ENCODE peak calls at places on chromosomes 3 and 15, in eight cellular contexts. P, K, M, J, A, X, L and Y are unnamed samples.

GRCh38 chr3:189779166-189779565 is 148.0 kb downstream of the TP63 start:
- DNase-seq in P (no peak), K (no peak), M (no peak), J (no peak), A (no peak), X (no peak), L (no peak), Y (no peak)

GRCh38 chr3:52288674-52289073 is 1.0 kb downstream of the GLYCTK start:
- DNase-seq in P (no peak), K (no peak), M (no peak), J (no peak), A (no peak), X (no peak), L (peak), Y (no peak)

GRCh38 chr3:197002701-197003454 is 26.7 kb downstream of the MELTF start:
- DNase-seq in P (peak), K (peak), M (no peak), J (peak), A (peak), X (peak), L (peak), Y (peak)

GRCh38 chr3:24139463-24140412 is 194.7 kb downstream of the NR1D2 start:
- DNase-seq in P (no peak), K (no peak), M (no peak), J (no peak), A (no peak), X (no peak), L (no peak), Y (no peak)

GRCh38 chr15:99686290-99686689 is 46.9 kb downstream of the LYSMD4 start:
- DNase-seq in P (no peak), K (no peak), M (no peak), J (no peak), A (no peak), X (no peak), L (no peak), Y (no peak)

GRCh38 chr3:149332781-149333517 is 487 bp downstream of the TM4SF18 start:
- DNase-seq in P (no peak), K (no peak), M (no peak), J (no peak), A (no peak), X (no peak), L (no peak), Y (no peak)

GRCh38 chr3:43041517-43041916 is 62.4 kb downstream of the GASK1A start:
- DNase-seq in P (no peak), K (no peak), M (no peak), J (no peak), A (no peak), X (no peak), L (no peak), Y (no peak)

GRCh38 chr3:44343421-44343820 is 4.9 kb downstream of the TCAIM start:
- DNase-seq in P (no peak), K (no peak), M (no peak), J (no peak), A (no peak), X (no peak), L (no peak), Y (no peak)

GRCh38 chr15:29183071-29183831 is 86.4 kb downstream of the NSMCE3 start:
- DNase-seq in P (no peak), K (no peak), M (peak), J (no peak), A (no peak), X (no peak), L (no peak), Y (no peak)

GRCh38 chr3:134134240-134134639 is 104.5 kb upstream of the SLCO2A1 start:
- DNase-seq in P (no peak), K (no peak), M (no peak), J (no peak), A (no peak), X (no peak), L (no peak), Y (no peak)

GRCh38 chr3:134326760-134327593 is 47.3 kb downstream of the AMOTL2 start:
- DNase-seq in P (peak), K (peak), M (peak), J (no peak), A (no peak), X (peak), L (no peak), Y (peak)

GRCh38 chr3:65550137-65550536 is 488.6 kb downstream of the MAGI1 start:
- DNase-seq in P (peak), K (no peak), M (no peak), J (no peak), A (no peak), X (no peak), L (no peak), Y (no peak)

GRCh38 chr3:32934150-32934742 is 17.2 kb upstream of the CCR4 start:
- DNase-seq in P (peak), K (peak), M (no peak), J (no peak), A (no peak), X (no peak), L (peak), Y (peak)

GRCh38 chr3:120420855-120421570 is 29.8 kb downstream of the FSTL1 start:
- DNase-seq in P (peak), K (no peak), M (no peak), J (no peak), A (no peak), X (peak), L (no peak), Y (no peak)

GRCh38 chr3:197749315-197749600 is 425 bp upstream of the FYTTD1 start:
- DNase-seq in P (peak), K (no peak), M (no peak), J (peak), A (no peak), X (peak), L (no peak), Y (no peak)

GRCh38 chr3:42852443-42852842 is 23.2 kb downstream of the CYP8B1 start:
- DNase-seq in P (no peak), K (no peak), M (no peak), J (peak), A (no peak), X (no peak), L (no peak), Y (no peak)

GRCh38 chr15:55546718-55547117 is 38.7 kb upstream of the DNAAF4 start:
- DNase-seq in P (no peak), K (no peak), M (no peak), J (no peak), A (no peak), X (peak), L (no peak), Y (peak)

GRCh38 chr3:176920806-176921205 is 276.5 kb downstream of the TBL1XR1 start:
- DNase-seq in P (no peak), K (no peak), M (no peak), J (no peak), A (no peak), X (no peak), L (no peak), Y (no peak)

GRCh38 chr3:175200391-175200790 is 341.3 kb downstream of the NAALADL2 start:
- DNase-seq in P (no peak), K (no peak), M (no peak), J (no peak), A (no peak), X (peak), L (no peak), Y (no peak)

GRCh38 chr3:51568041-51568440 is 29.5 kb downstream of the RAD54L2 start:
- DNase-seq in P (no peak), K (no peak), M (no peak), J (no peak), A (no peak), X (no peak), L (no peak), Y (no peak)

GRCh38 chr3:53750253-53751210 is 95.7 kb downstream of the CHDH start:
- DNase-seq in P (no peak), K (no peak), M (no peak), J (no peak), A (no peak), X (no peak), L (no peak), Y (no peak)

GRCh38 chr3:137105277-137105977 is 147.6 kb downstream of the IL20RB start:
- DNase-seq in P (peak), K (peak), M (peak), J (peak), A (no peak), X (peak), L (no peak), Y (peak)

GRCh38 chr3:107985496-107985895 is 105.3 kb downstream of the CD47 start:
- DNase-seq in P (no peak), K (no peak), M (no peak), J (no peak), A (no peak), X (no peak), L (no peak), Y (no peak)

GRCh38 chr15:53072077-53072476 is 281.9 kb upstream of the ONECUT1 start:
- DNase-seq in P (peak), K (peak), M (no peak), J (no peak), A (no peak), X (peak), L (no peak), Y (peak)

GRCh38 chr15:101295607-101296225 is 668 bp upstream of the SNRPA1 start:
- DNase-seq in P (no peak), K (no peak), M (no peak), J (no peak), A (no peak), X (peak), L (no peak), Y (no peak)

GRCh38 chr3:106421928-106422327 is 553.1 kb upstream of the CBLB start:
- DNase-seq in P (no peak), K (no peak), M (no peak), J (no peak), A (no peak), X (peak), L (no peak), Y (no peak)

GRCh38 chr15:72155021-72155621 is 36.9 kb downstream of the SENP8 start:
- DNase-seq in P (peak), K (no peak), M (no peak), J (no peak), A (peak), X (peak), L (peak), Y (peak)

GRCh38 chr3:125141596-125142417 is 70.7 kb downstream of the SLC12A8 start:
- DNase-seq in P (peak), K (no peak), M (no peak), J (no peak), A (peak), X (no peak), L (peak), Y (no peak)

GRCh38 chr3:70982700-70983140 is 600.8 kb downstream of the FOXP1 start:
- DNase-seq in P (no peak), K (no peak), M (no peak), J (no peak), A (peak), X (peak), L (no peak), Y (peak)

GRCh38 chr15:30670056-30670455 is 44.1 kb downstream of the ARHGAP11B start:
- DNase-seq in P (no peak), K (no peak), M (no peak), J (no peak), A (no peak), X (no peak), L (no peak), Y (no peak)

GRCh38 chr15:91864669-91865068 is 11.2 kb downstream of the SLCO3A1 start:
- DNase-seq in P (peak), K (no peak), M (no peak), J (no peak), A (no peak), X (no peak), L (no peak), Y (no peak)

GRCh38 chr3:141418751-141419150 is 50.4 kb downstream of the ZBTB38 start:
- DNase-seq in P (no peak), K (no peak), M (no peak), J (no peak), A (no peak), X (no peak), L (no peak), Y (no peak)

DNA sequence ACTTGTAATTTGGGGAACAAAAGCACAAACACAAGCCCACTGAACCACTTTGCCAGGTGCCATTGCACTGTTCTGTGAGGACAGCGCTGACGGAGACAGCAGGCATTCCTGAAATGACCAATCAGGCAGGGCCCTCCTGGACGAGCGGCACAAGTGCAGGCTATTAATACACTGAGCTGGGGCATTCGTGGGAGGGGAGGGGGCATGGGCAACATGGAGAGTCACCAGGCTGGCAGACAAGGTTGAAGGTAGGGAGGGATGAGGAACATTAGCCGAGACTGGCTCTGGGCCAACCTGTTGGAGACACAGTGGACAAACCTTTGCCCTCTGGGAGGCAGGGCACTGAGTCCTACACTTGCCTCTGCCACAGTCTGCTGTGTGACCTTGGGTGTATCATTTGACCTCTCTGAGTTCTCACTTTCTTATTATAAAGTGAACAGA is 45.6 kb downstream of the NOX5 start:
- DNase-seq in P (peak), K (no peak), M (no peak), J (no peak), A (peak), X (no peak), L (peak), Y (no peak)
- TF ChIP-seq CTCF in P (no peak), K (no peak), M (no peak), J (no peak), A (no peak), X (no peak), L (no peak), Y (no peak)

GRCh38 chr15:80982205-80982604 is 7.4 kb downstream of the MESD start:
- DNase-seq in P (no peak), K (no peak), M (no peak), J (no peak), A (no peak), X (no peak), L (no peak), Y (no peak)
- TF ChIP-seq CTCF in P (no peak), K (no peak), M (peak), J (peak), A (no peak), X (no peak), L (no peak), Y (no peak)

GRCh38 chr3:66822059-66823009 is 175.8 kb upstream of the KBTBD8 start:
- DNase-seq in P (peak), K (peak), M (no peak), J (peak), A (peak), X (peak), L (peak), Y (peak)
- TF ChIP-seq CTCF in P (peak), K (peak), M (peak), J (peak), A (peak), X (peak), L (peak), Y (peak)

GRCh38 chr3:69683076-69683806 is 56.0 kb upstream of the MITF start:
- DNase-seq in P (no peak), K (no peak), M (no peak), J (no peak), A (no peak), X (no peak), L (no peak), Y (no peak)

GRCh38 chr3:69688400-69688799 is 50.9 kb upstream of the MITF start:
- DNase-seq in P (no peak), K (no peak), M (no peak), J (no peak), A (no peak), X (no peak), L (no peak), Y (no peak)

GRCh38 chr3:69684309-69684981 is 54.8 kb upstream of the MITF start:
- DNase-seq in P (no peak), K (no peak), M (no peak), J (no peak), A (no peak), X (no peak), L (no peak), Y (no peak)
- TF ChIP-seq CTCF in P (no peak), K (no peak), M (no peak), J (no peak), A (no peak), X (no peak), L (no peak), Y (no peak)

DNA sequence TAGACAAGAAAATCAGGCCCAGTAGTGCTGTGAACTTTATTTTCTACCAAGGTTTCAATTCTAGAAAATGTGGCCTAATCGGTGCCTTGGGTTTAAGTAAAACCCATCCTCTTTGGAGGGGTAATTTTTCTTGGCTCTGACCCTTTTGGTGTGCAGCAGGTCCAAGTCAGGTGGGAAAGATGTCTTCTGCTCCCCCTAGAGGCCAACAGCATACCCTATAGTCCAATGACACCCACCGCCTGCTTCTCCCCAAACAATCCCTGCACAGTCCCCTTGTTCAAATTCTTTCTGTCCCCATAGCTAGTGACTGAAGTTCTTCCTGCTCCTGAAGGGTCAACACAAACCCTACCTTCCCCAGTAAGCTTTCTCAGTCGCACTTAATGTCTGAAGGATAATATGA is 261.8 kb upstream of the GOLGA6L4 start:
- DNase-seq in P (no peak), K (peak), M (no peak), J (peak), A (no peak), X (no peak), L (no peak), Y (peak)
- TF ChIP-seq CTCF in P (peak), K (peak), M (no peak), J (peak), A (no peak), X (no peak), L (no peak), Y (peak)

GRCh38 chr15:39628821-39629220 is 47.9 kb downstream of the THBS1 start:
- DNase-seq in P (no peak), K (no peak), M (no peak), J (no peak), A (no peak), X (no peak), L (no peak), Y (no peak)

GRCh38 chr15:39629906-39630305 is 49.0 kb downstream of the THBS1 start:
- DNase-seq in P (no peak), K (no peak), M (no peak), J (no peak), A (no peak), X (no peak), L (no peak), Y (no peak)

GRCh38 chr15:39627456-39628130 is 46.7 kb downstream of the THBS1 start:
- DNase-seq in P (no peak), K (no peak), M (no peak), J (no peak), A (no peak), X (no peak), L (no peak), Y (no peak)

GRCh38 chr15:39629376-39629775 is 48.5 kb downstream of the THBS1 start:
- DNase-seq in P (no peak), K (no peak), M (no peak), J (no peak), A (no peak), X (peak), L (no peak), Y (no peak)

GRCh38 chr15:39628131-39628482 is 47.2 kb downstream of the THBS1 start:
- DNase-seq in P (peak), K (no peak), M (no peak), J (no peak), A (no peak), X (no peak), L (no peak), Y (no peak)
- TF ChIP-seq CTCF in P (peak), K (no peak), M (peak), J (no peak), A (peak), X (no peak), L (no peak), Y (no peak)

DNA sequence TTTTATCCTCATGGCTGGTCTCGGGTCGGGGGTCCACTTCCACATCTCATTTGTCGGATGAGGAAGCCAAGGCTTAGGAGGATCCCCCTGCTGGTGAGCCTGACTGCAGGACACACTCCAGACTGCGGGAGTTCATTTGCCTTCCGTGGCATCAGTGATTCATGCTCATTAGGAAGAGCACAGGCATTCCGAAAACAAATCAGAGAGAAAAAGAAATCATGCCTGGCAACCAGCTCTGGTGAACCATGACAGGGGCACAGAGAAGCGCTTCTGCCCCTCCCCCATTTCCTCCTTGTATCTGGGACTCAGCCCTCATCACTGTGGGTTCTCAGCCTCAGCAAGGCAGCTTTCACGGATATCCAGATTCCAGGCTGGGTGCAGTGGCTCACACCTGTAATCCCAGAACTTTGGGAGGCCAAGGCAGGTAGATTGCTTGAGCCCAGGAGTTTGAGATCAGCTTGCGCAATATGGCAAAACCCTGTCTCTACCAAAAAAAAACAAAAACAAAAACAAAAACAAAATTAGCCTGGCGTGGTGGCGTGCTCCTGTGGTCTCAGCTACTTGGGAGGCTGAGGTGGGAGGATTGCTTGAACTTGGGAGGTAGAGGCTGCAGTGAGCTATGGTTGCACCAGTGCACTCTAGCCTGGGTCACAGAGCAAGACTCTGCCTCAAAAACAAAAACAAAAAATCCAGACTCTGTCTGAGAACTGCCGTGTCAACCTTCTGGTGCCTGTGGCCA is 28.4 kb downstream of the IRAK2 start:
- DNase-seq in P (no peak), K (peak), M (peak), J (no peak), A (no peak), X (peak), L (no peak), Y (no peak)
- TF ChIP-seq CTCF in P (peak), K (peak), M (peak), J (peak), A (no peak), X (peak), L (no peak), Y (no peak)